ENCODE peak calls at places on chromosomes 4 and X, in nine cellular contexts. H, L, R, G, D, C, K, P and Z are unnamed samples.

GRCh38 chr4:42442601-42443000 is 45.3 kb downstream of the SHISA3 start:
- DNase-seq in H (no peak), L (no peak), R (no peak), G (no peak), D (no peak), C (no peak), K (no peak), P (no peak), Z (no peak)

GRCh38 chr4:107379054-107379869 is 340.8 kb downstream of the PAPSS1 start:
- DNase-seq in H (peak), L (peak), R (no peak), G (peak), D (no peak), C (no peak), K (peak), P (peak), Z (no peak)

GRCh38 chr4:108926058-108926457 is 163.2 kb upstream of the ETNPPL start:
- DNase-seq in H (no peak), L (no peak), R (no peak), G (peak), D (no peak), C (no peak), K (peak), P (no peak), Z (no peak)

GRCh38 chrX:155071694-155072215 is 447 bp downstream of the BRCC3 start:
- DNase-seq in H (no peak), L (no peak), R (no peak), G (peak), D (no peak), C (no peak), K (no peak), P (no peak), Z (peak)

GRCh38 chrX:123087326-123087725 is 96.8 kb upstream of the GRIA3 start:
- DNase-seq in H (no peak), L (peak), R (no peak), G (peak), D (no peak), C (peak), K (peak), P (no peak), Z (no peak)

GRCh38 chr4:84965558-84966381 is 720 bp downstream of the WDFY3 start:
- DNase-seq in H (no peak), L (peak), R (peak), G (peak), D (no peak), C (peak), K (peak), P (peak), Z (peak)

GRCh38 chrX:38662640-38663039 is 101.3 kb downstream of the TSPAN7 start:
- DNase-seq in H (no peak), L (no peak), R (no peak), G (no peak), D (no peak), C (no peak), K (no peak), P (no peak), Z (no peak)

GRCh38 chr4:158410272-158410671 is 111.4 kb upstream of the RXFP1 start:
- DNase-seq in H (no peak), L (peak), R (no peak), G (peak), D (peak), C (no peak), K (peak), P (no peak), Z (no peak)

GRCh38 chr4:148847544-148847943 is 405.3 kb upstream of the NR3C2 start:
- DNase-seq in H (no peak), L (no peak), R (no peak), G (no peak), D (no peak), C (no peak), K (no peak), P (no peak), Z (no peak)

GRCh38 chrX:19624754-19625153 is 109.4 kb upstream of the MAP3K15 start:
- DNase-seq in H (no peak), L (peak), R (no peak), G (no peak), D (no peak), C (no peak), K (peak), P (no peak), Z (no peak)

GRCh38 chrX:97126020-97126419 is 242.3 kb downstream of the RPA4 start:
- DNase-seq in H (peak), L (peak), R (no peak), G (peak), D (no peak), C (no peak), K (peak), P (peak), Z (no peak)

GRCh38 chr4:41525129-41525528 is 12.8 kb upstream of the LIMCH1 start:
- DNase-seq in H (peak), L (no peak), R (peak), G (peak), D (no peak), C (no peak), K (peak), P (peak), Z (no peak)

GRCh38 chr4:151665022-151665421 is 95.8 kb downstream of the GATB start:
- DNase-seq in H (no peak), L (no peak), R (no peak), G (no peak), D (no peak), C (no peak), K (no peak), P (no peak), Z (no peak)

GRCh38 chrX:12315526-12315925 is 177.3 kb downstream of the FRMPD4 start:
- DNase-seq in H (no peak), L (no peak), R (no peak), G (no peak), D (no peak), C (no peak), K (peak), P (no peak), Z (no peak)

GRCh38 chr4:20984011-20984836 is 284.0 kb downstream of the PACRGL start:
- DNase-seq in H (no peak), L (no peak), R (peak), G (peak), D (no peak), C (no peak), K (no peak), P (peak), Z (no peak)

GRCh38 chrX:111352424-111352823 is 59.6 kb downstream of the DCX start:
- DNase-seq in H (peak), L (peak), R (peak), G (peak), D (peak), C (peak), K (peak), P (peak), Z (no peak)

GRCh38 chrX:84501798-84502628 is at the start of gene HDX:
- DNase-seq in H (peak), L (peak), R (peak), G (peak), D (peak), C (peak), K (peak), P (peak), Z (peak)

GRCh38 chr4:156888762-156889161 is 82.8 kb downstream of the PDGFC start:
- DNase-seq in H (peak), L (peak), R (no peak), G (peak), D (no peak), C (no peak), K (peak), P (peak), Z (no peak)

GRCh38 chr4:113327513-113327912 is 278.1 kb downstream of the ANK2 start:
- DNase-seq in H (no peak), L (no peak), R (no peak), G (peak), D (no peak), C (no peak), K (peak), P (peak), Z (no peak)

GRCh38 chr4:74410272-74410671 is 34.7 kb upstream of the AREG start:
- DNase-seq in H (no peak), L (no peak), R (no peak), G (peak), D (no peak), C (no peak), K (peak), P (peak), Z (no peak)

GRCh38 chrX:39773150-39773549 is 324.6 kb downstream of the BCOR start:
- DNase-seq in H (no peak), L (no peak), R (no peak), G (no peak), D (no peak), C (no peak), K (no peak), P (no peak), Z (no peak)

GRCh38 chr4:3522651-3523050 is 9.6 kb downstream of the LRPAP1 start:
- DNase-seq in H (no peak), L (no peak), R (no peak), G (no peak), D (no peak), C (no peak), K (no peak), P (no peak), Z (no peak)

GRCh38 chrX:10729000-10729399 is 108.6 kb upstream of the MID1 start:
- DNase-seq in H (no peak), L (no peak), R (no peak), G (no peak), D (no peak), C (no peak), K (no peak), P (no peak), Z (no peak)

GRCh38 chr4:85005865-85006377 is 39.4 kb upstream of the WDFY3 start:
- DNase-seq in H (peak), L (peak), R (no peak), G (peak), D (no peak), C (no peak), K (peak), P (peak), Z (no peak)

GRCh38 chrX:13428055-13428786 is 108.4 kb upstream of the ATXN3L start:
- DNase-seq in H (no peak), L (peak), R (no peak), G (peak), D (peak), C (no peak), K (peak), P (peak), Z (no peak)

GRCh38 chr4:107838763-107839162 is 14.0 kb downstream of the SGMS2 start:
- DNase-seq in H (no peak), L (no peak), R (no peak), G (peak), D (no peak), C (no peak), K (peak), P (no peak), Z (no peak)

GRCh38 chr4:3836802-3837601 is 70.8 kb downstream of the ADRA2C start:
- DNase-seq in H (no peak), L (no peak), R (no peak), G (no peak), D (no peak), C (peak), K (no peak), P (no peak), Z (no peak)

GRCh38 chr4:101027721-101028120 is 319.6 kb downstream of the PPP3CA start:
- DNase-seq in H (no peak), L (no peak), R (no peak), G (no peak), D (no peak), C (no peak), K (peak), P (no peak), Z (no peak)

GRCh38 chr4:95409127-95409526 is 139.6 kb downstream of the UNC5C start:
- DNase-seq in H (no peak), L (peak), R (no peak), G (peak), D (no peak), C (peak), K (no peak), P (peak), Z (no peak)

GRCh38 chr4:27205994-27206393 is 345.4 kb downstream of the STIM2 start:
- DNase-seq in H (no peak), L (no peak), R (no peak), G (no peak), D (no peak), C (no peak), K (no peak), P (no peak), Z (no peak)

GRCh38 chr4:38980903-38981676 is 51.1 kb downstream of the TMEM156 start:
- DNase-seq in H (peak), L (no peak), R (no peak), G (peak), D (no peak), C (peak), K (peak), P (peak), Z (no peak)

GRCh38 chr4:86957214-86957613 is 22.4 kb downstream of the AFF1 start:
- DNase-seq in H (no peak), L (peak), R (no peak), G (peak), D (no peak), C (no peak), K (peak), P (peak), Z (no peak)

GRCh38 chrX:118480172-118480571 is 15.4 kb upstream of the DOCK11 start:
- DNase-seq in H (no peak), L (no peak), R (no peak), G (no peak), D (no peak), C (no peak), K (no peak), P (no peak), Z (no peak)

GRCh38 chr4:79014230-79014629 is 75.0 kb upstream of the PAQR3 start:
- DNase-seq in H (no peak), L (no peak), R (no peak), G (no peak), D (no peak), C (no peak), K (no peak), P (no peak), Z (no peak)

GRCh38 chr4:10115657-10116624 is 658 bp downstream of the WDR1 start:
- DNase-seq in H (no peak), L (peak), R (peak), G (peak), D (peak), C (peak), K (no peak), P (peak), Z (peak)

GRCh38 chrX:22397566-22397965 is 124.9 kb downstream of the CBLL2 start:
- DNase-seq in H (no peak), L (peak), R (no peak), G (no peak), D (no peak), C (no peak), K (no peak), P (no peak), Z (no peak)

GRCh38 chr4:152579107-152579764 is 43.3 kb upstream of the FBXW7 start:
- DNase-seq in H (no peak), L (no peak), R (no peak), G (no peak), D (no peak), C (no peak), K (no peak), P (no peak), Z (no peak)

GRCh38 chr4:5019274-5019673 is at the start of gene CYTL1:
- DNase-seq in H (no peak), L (no peak), R (no peak), G (no peak), D (no peak), C (no peak), K (no peak), P (no peak), Z (no peak)

GRCh38 chr4:112968456-112969159 is 80.8 kb upstream of the ANK2 start:
- DNase-seq in H (no peak), L (peak), R (no peak), G (no peak), D (no peak), C (no peak), K (peak), P (peak), Z (no peak)

GRCh38 chr4:19547463-19547862 is 704.2 kb upstream of the SLIT2 start:
- DNase-seq in H (no peak), L (no peak), R (no peak), G (peak), D (no peak), C (no peak), K (no peak), P (no peak), Z (no peak)
- H3K4me3 ChIP-seq in H (no peak), L (no peak), R (no peak), G (no peak), D (no peak), C (no peak), K (no peak), P (no peak), Z (no peak)

GRCh38 chr4:16893141-16893571 is 5.3 kb downstream of the LDB2 start:
- DNase-seq in H (no peak), L (no peak), R (no peak), G (peak), D (no peak), C (no peak), K (peak), P (peak), Z (no peak)
- H3K4me3 ChIP-seq in H (peak), L (no peak), R (no peak), G (peak), D (no peak), C (no peak), K (peak), P (no peak), Z (no peak)

GRCh38 chrX:125205918-125206665 is 113.6 kb upstream of the TEX13C start:
- DNase-seq in H (no peak), L (peak), R (peak), G (no peak), D (no peak), C (no peak), K (no peak), P (peak), Z (no peak)
- H3K4me3 ChIP-seq in H (peak), L (peak), R (no peak), G (no peak), D (no peak), C (no peak), K (no peak), P (peak), Z (no peak)

GRCh38 chr4:61200195-61200990 is at the start of gene ADGRL3:
- DNase-seq in H (no peak), L (no peak), R (no peak), G (peak), D (no peak), C (no peak), K (no peak), P (peak), Z (no peak)
- H3K4me3 ChIP-seq in H (peak), L (peak), R (no peak), G (peak), D (no peak), C (peak), K (no peak), P (peak), Z (peak)

GRCh38 chr4:140004580-140005314 is 149.2 kb downstream of the MAML3 start:
- DNase-seq in H (no peak), L (peak), R (peak), G (peak), D (no peak), C (no peak), K (peak), P (peak), Z (no peak)
- H3K4me3 ChIP-seq in H (peak), L (peak), R (no peak), G (peak), D (no peak), C (no peak), K (peak), P (peak), Z (peak)

DNA sequence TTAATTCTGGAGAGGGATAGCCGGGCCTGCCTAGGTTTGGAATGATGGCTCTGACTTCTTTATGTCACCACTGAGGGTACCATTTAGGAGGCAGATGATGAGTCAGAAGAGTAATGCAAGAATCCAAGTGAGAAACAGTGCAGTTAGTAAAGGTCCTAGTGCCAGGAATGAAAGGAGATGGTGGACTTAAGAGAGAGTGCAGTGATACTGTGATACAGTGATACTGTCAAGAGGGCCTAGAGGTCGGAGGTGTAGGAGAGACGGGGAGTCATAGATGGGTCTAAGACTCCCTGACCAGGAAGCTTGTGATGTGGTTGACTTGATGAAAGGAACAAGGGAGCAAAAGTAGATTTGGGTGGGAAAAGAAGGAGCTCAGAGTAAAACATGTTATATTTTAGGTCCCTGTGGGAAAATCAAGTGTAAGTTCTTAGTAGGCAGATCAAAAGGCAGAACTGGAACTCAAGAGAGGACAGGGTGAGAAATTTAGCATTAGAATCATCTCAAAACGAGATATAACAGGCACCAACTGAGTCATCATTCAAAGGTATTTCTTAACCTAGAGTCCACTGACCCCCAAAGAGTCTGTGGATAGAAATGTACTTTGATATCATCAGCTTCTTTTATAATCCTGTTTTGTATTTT is 85.0 kb downstream of the NFKB1 start:
- DNase-seq in H (no peak), L (no peak), R (no peak), G (no peak), D (no peak), C (no peak), K (no peak), P (no peak), Z (no peak)
- H3K4me3 ChIP-seq in H (no peak), L (no peak), R (no peak), G (no peak), D (no peak), C (no peak), K (no peak), P (no peak), Z (no peak)